ENCODE peak calls at places on chromosomes 7 and 10, in four cellular contexts. E, Z, I and O are unnamed samples.

GRCh38 chr7:2019693-2020511 is 212.8 kb downstream of the MAD1L1 start:
- DNase-seq in E (no peak), Z (peak), I (no peak), O (peak)

GRCh38 chr10:101752241-101752640 is 23.7 kb downstream of the FGF8 start:
- DNase-seq in E (no peak), Z (no peak), I (no peak), O (no peak)

GRCh38 chr7:128869944-128870285 is 7.3 kb downstream of the ATP6V1F start:
- DNase-seq in E (no peak), Z (no peak), I (no peak), O (no peak)

GRCh38 chr10:112959207-112959838 is 9.3 kb downstream of the TCF7L2 start:
- DNase-seq in E (no peak), Z (peak), I (no peak), O (no peak)

GRCh38 chr7:102463841-102464576 is 654 bp downstream of the ALKBH4 start:
- DNase-seq in E (no peak), Z (no peak), I (no peak), O (peak)

GRCh38 chr10:43958071-43958432 is 309.4 kb upstream of the ZNF32 start:
- DNase-seq in E (no peak), Z (no peak), I (no peak), O (no peak)

GRCh38 chr7:97541188-97541587 is 190.7 kb upstream of the TAC1 start:
- DNase-seq in E (no peak), Z (no peak), I (no peak), O (no peak)

GRCh38 chr7:80941206-80941758 is 22.4 kb upstream of the SEMA3C start:
- DNase-seq in E (no peak), Z (peak), I (no peak), O (no peak)

GRCh38 chr10:33365871-33366411 is 31.5 kb upstream of the NRP1 start:
- DNase-seq in E (no peak), Z (peak), I (no peak), O (no peak)

GRCh38 chr10:15084502-15084922 is 4.1 kb downstream of the ACBD7 start:
- DNase-seq in E (no peak), Z (peak), I (peak), O (peak)

DNA sequence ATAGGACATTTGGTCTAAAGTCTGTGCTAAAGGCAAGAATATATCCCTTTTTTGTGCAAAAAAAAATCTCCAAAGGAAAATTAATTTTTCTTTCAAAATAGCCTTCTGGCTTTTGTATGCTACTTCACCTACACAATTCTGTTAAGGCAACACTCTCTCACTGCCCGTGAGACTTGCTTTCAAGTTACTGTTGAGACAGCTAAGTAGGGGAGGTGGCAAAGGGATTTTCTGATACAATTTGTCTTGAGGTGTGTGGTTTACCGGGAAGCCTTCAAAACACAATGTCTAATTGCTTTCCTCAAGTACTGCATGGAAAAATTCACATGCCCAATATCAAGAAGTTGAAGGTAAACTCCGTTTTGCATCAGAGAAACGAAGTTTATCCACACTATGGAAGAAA is 50.8 kb upstream of the RSU1 start:
- DNase-seq in E (no peak), Z (no peak), I (no peak), O (no peak)
- TF ChIP-seq CHD1 in E (no peak), Z (no peak), I (no peak), O (no peak)

GRCh38 chr10:74539317-74539716 is 287.1 kb upstream of the KAT6B start:
- DNase-seq in E (no peak), Z (no peak), I (no peak), O (no peak)

GRCh38 chr10:74543276-74543675 is 283.1 kb upstream of the KAT6B start:
- DNase-seq in E (no peak), Z (peak), I (no peak), O (no peak)

GRCh38 chr10:74541375-74541774 is 285.0 kb upstream of the KAT6B start:
- DNase-seq in E (no peak), Z (no peak), I (no peak), O (no peak)

GRCh38 chr10:74544106-74544505 is 282.3 kb upstream of the KAT6B start:
- DNase-seq in E (no peak), Z (peak), I (no peak), O (no peak)

DNA sequence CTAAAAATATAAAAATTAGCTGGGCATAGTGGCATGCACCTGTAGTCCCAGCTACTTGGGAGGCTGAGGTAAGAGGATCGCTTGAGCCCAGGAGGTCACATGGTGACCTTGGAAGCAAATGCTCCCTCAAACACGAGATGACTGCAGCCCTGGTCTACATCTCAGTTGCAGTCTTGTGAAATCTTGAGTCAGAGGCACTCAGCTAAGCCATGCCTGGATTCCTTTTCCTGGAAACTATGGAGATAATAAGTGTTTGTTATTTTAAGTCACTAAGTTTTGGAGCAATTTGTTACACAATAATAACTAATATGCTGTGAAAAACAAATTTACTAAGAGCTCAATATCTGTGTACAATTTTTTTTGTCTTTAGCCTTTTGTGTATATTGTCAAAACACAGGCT is 284.3 kb upstream of the KAT6B start:
- DNase-seq in E (no peak), Z (peak), I (no peak), O (no peak)
- TF ChIP-seq CHD1 in E (no peak), Z (no peak), I (no peak), O (no peak)

DNA sequence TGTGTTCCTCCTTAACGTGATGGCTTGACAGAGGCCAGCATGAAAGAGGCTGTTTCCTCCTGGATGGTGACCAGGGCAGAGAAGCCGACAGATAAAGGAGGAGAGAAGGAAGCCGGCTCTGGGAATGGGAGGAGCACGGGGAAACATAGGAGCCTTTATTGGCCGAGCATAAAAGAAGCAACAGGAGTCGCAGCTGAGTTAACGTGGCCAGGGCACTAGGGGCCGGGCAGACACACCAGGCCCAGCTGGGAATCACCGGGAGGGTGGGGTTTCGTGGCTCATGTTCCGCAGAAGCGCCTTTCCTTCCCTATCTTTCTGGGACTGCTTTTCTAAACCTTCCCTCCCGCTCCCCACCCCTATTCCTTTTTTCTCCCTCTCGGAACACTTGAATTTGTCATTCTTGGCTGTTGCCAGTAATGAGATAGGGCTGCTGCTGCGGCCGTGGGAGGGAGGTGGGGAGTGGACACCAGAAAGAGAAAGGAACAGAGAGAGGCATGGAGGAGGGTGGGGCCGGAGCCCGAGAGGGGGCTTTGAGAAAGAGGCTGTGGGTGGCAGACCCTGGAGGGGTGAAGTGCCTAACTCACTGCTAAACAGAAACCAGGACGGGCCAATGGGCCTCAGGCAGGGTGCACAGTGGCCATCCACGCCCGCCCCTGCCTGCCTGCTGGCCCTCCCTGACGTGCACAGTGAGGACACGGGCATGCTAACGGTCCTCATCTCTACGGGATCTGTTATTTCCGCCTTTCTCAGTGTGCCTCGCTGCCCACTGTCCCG is 65.2 kb downstream of the COL13A1 start:
- DNase-seq in E (no peak), Z (peak), I (no peak), O (no peak)
- TF ChIP-seq CHD1 in E (no peak), Z (no peak), I (no peak), O (no peak)

GRCh38 chr10:55400075-55400474 is 599.0 kb upstream of the PCDH15 start:
- DNase-seq in E (no peak), Z (no peak), I (no peak), O (no peak)
- TF ChIP-seq CHD1 in E (no peak), Z (no peak), I (no peak), O (no peak)

GRCh38 chr10:110364531-110364937 is 59.8 kb upstream of the SMNDC1 start:
- DNase-seq in E (no peak), Z (no peak), I (no peak), O (no peak)

GRCh38 chr10:110368556-110368955 is 63.8 kb upstream of the SMNDC1 start:
- DNase-seq in E (no peak), Z (no peak), I (no peak), O (no peak)

GRCh38 chr10:110368002-110368401 is 63.3 kb upstream of the SMNDC1 start:
- DNase-seq in E (no peak), Z (peak), I (no peak), O (peak)

GRCh38 chr10:110365356-110366143 is 60.8 kb upstream of the SMNDC1 start:
- DNase-seq in E (no peak), Z (no peak), I (no peak), O (no peak)

GRCh38 chr10:110366641-110367040 is 61.9 kb upstream of the SMNDC1 start:
- DNase-seq in E (no peak), Z (no peak), I (no peak), O (no peak)
- TF ChIP-seq CHD1 in E (no peak), Z (no peak), I (no peak), O (no peak)